ENCODE peak calls at places on chromosome 3, in six cellular contexts. One of them, this sample, is unnamed.

GRCh38 chr3:23800731-23801130 is 5.0 kb upstream of the UBE2E1 start:
- DNase-seq in suprapubic skin: no peak
- DNase-seq in A549: peak
- DNase-seq in upper lobe of left lung: no peak
- DNase-seq in transverse colon: no peak
- DNase-seq in GM12878: no peak
- DNase-seq in this sample: no peak

GRCh38 chr3:47645551-47645950 is 66.9 kb upstream of the CSPG5 start:
- DNase-seq in suprapubic skin: no peak
- DNase-seq in A549: no peak
- DNase-seq in upper lobe of left lung: no peak
- DNase-seq in transverse colon: no peak
- DNase-seq in GM12878: no peak
- DNase-seq in this sample: no peak

GRCh38 chr3:69200384-69201068 is 78.1 kb upstream of the LMOD3 start:
- DNase-seq in suprapubic skin: no peak
- DNase-seq in A549: peak
- DNase-seq in upper lobe of left lung: peak
- DNase-seq in transverse colon: peak
- DNase-seq in GM12878: no peak
- DNase-seq in this sample: peak

GRCh38 chr3:51819709-51820406 is 40.8 kb upstream of the IQCF6 start:
- DNase-seq in suprapubic skin: no peak
- DNase-seq in A549: peak
- DNase-seq in upper lobe of left lung: no peak
- DNase-seq in transverse colon: no peak
- DNase-seq in GM12878: no peak
- DNase-seq in this sample: no peak

GRCh38 chr3:62261121-62261520 is 112.2 kb downstream of the FEZF2 start:
- DNase-seq in suprapubic skin: no peak
- DNase-seq in A549: no peak
- DNase-seq in upper lobe of left lung: no peak
- DNase-seq in transverse colon: no peak
- DNase-seq in GM12878: no peak
- DNase-seq in this sample: no peak

GRCh38 chr3:43531835-43532234 is 90.0 kb downstream of the ANO10 start:
- DNase-seq in suprapubic skin: no peak
- DNase-seq in A549: peak
- DNase-seq in upper lobe of left lung: no peak
- DNase-seq in transverse colon: no peak
- DNase-seq in GM12878: no peak
- DNase-seq in this sample: no peak

GRCh38 chr3:126014252-126014651 is 45.3 kb downstream of the ROPN1B start:
- DNase-seq in suprapubic skin: no peak
- DNase-seq in A549: no peak
- DNase-seq in upper lobe of left lung: no peak
- DNase-seq in transverse colon: no peak
- DNase-seq in GM12878: no peak
- DNase-seq in this sample: no peak

GRCh38 chr3:28860307-28860706 is 420.6 kb upstream of the RBMS3 start:
- DNase-seq in suprapubic skin: no peak
- DNase-seq in A549: no peak
- DNase-seq in upper lobe of left lung: no peak
- DNase-seq in transverse colon: no peak
- DNase-seq in GM12878: no peak
- DNase-seq in this sample: no peak

GRCh38 chr3:15215996-15216395 is 9.9 kb downstream of the CAPN7 start:
- DNase-seq in suprapubic skin: no peak
- DNase-seq in A549: no peak
- DNase-seq in upper lobe of left lung: no peak
- DNase-seq in transverse colon: no peak
- DNase-seq in GM12878: no peak
- DNase-seq in this sample: no peak

GRCh38 chr3:67376416-67376815 is 278.0 kb downstream of the SUCLG2 start:
- DNase-seq in suprapubic skin: no peak
- DNase-seq in A549: no peak
- DNase-seq in upper lobe of left lung: no peak
- DNase-seq in transverse colon: no peak
- DNase-seq in GM12878: no peak
- DNase-seq in this sample: no peak

GRCh38 chr3:141796436-141797166 is 33.4 kb downstream of the GRK7 start:
- DNase-seq in suprapubic skin: no peak
- DNase-seq in A549: no peak
- DNase-seq in upper lobe of left lung: peak
- DNase-seq in transverse colon: peak
- DNase-seq in GM12878: peak
- DNase-seq in this sample: no peak

GRCh38 chr3:101665851-101666250 is 11.1 kb downstream of the ZBTB11 start:
- DNase-seq in suprapubic skin: no peak
- DNase-seq in A549: no peak
- DNase-seq in upper lobe of left lung: no peak
- DNase-seq in transverse colon: no peak
- DNase-seq in GM12878: no peak
- DNase-seq in this sample: no peak

GRCh38 chr3:14836049-14836468 is 17.3 kb downstream of the FGD5 start:
- DNase-seq in suprapubic skin: no peak
- DNase-seq in A549: no peak
- DNase-seq in upper lobe of left lung: peak
- DNase-seq in transverse colon: peak
- DNase-seq in GM12878: no peak
- DNase-seq in this sample: peak

GRCh38 chr3:120163023-120163422 is 68.8 kb upstream of the GSK3B start:
- DNase-seq in suprapubic skin: no peak
- DNase-seq in A549: no peak
- DNase-seq in upper lobe of left lung: no peak
- DNase-seq in transverse colon: no peak
- DNase-seq in GM12878: no peak
- DNase-seq in this sample: no peak

GRCh38 chr3:23271876-23272741 is 69.0 kb downstream of the UBE2E2 start:
- DNase-seq in suprapubic skin: no peak
- DNase-seq in A549: no peak
- DNase-seq in upper lobe of left lung: no peak
- DNase-seq in transverse colon: no peak
- DNase-seq in GM12878: no peak
- DNase-seq in this sample: no peak

GRCh38 chr3:154050766-154051165 is 70.4 kb upstream of the ARHGEF26 start:
- DNase-seq in suprapubic skin: no peak
- DNase-seq in A549: no peak
- DNase-seq in upper lobe of left lung: no peak
- DNase-seq in transverse colon: no peak
- DNase-seq in GM12878: no peak
- DNase-seq in this sample: no peak

GRCh38 chr3:9809239-9809614 is 835 bp upstream of the TTLL3 start:
- DNase-seq in suprapubic skin: no peak
- DNase-seq in A549: peak
- DNase-seq in upper lobe of left lung: peak
- DNase-seq in transverse colon: peak
- DNase-seq in GM12878: no peak
- DNase-seq in this sample: peak

GRCh38 chr3:32391643-32392529 is at the start of gene CMTM7:
- DNase-seq in suprapubic skin: peak
- DNase-seq in A549: peak
- DNase-seq in upper lobe of left lung: peak
- DNase-seq in transverse colon: peak
- DNase-seq in GM12878: no peak
- DNase-seq in this sample: peak

GRCh38 chr3:90241481-90241880 is 1134.1 kb downstream of the EPHA3 start:
- DNase-seq in suprapubic skin: no peak
- DNase-seq in A549: no peak
- DNase-seq in upper lobe of left lung: no peak
- DNase-seq in transverse colon: no peak
- DNase-seq in GM12878: no peak
- DNase-seq in this sample: no peak

GRCh38 chr3:197468167-197468566 is 87.6 kb downstream of the BDH1 start:
- DNase-seq in suprapubic skin: no peak
- DNase-seq in A549: no peak
- DNase-seq in upper lobe of left lung: no peak
- DNase-seq in transverse colon: no peak
- DNase-seq in GM12878: no peak
- DNase-seq in this sample: no peak

GRCh38 chr3:127915115-127915936 is at the start of gene KBTBD12:
- DNase-seq in suprapubic skin: no peak
- DNase-seq in A549: no peak
- DNase-seq in upper lobe of left lung: peak
- DNase-seq in transverse colon: peak
- DNase-seq in GM12878: no peak
- DNase-seq in this sample: peak

GRCh38 chr3:107767897-107768605 is 245.3 kb downstream of the BBX start:
- DNase-seq in suprapubic skin: no peak
- DNase-seq in A549: no peak
- DNase-seq in upper lobe of left lung: no peak
- DNase-seq in transverse colon: no peak
- DNase-seq in GM12878: no peak
- DNase-seq in this sample: no peak

GRCh38 chr3:105647047-105647446 is 221.8 kb downstream of the CBLB start:
- DNase-seq in suprapubic skin: no peak
- DNase-seq in A549: peak
- DNase-seq in upper lobe of left lung: peak
- DNase-seq in transverse colon: no peak
- DNase-seq in GM12878: no peak
- DNase-seq in this sample: no peak

GRCh38 chr3:69425249-69425648 is 39.4 kb upstream of the FRMD4B start:
- DNase-seq in suprapubic skin: no peak
- DNase-seq in A549: peak
- DNase-seq in upper lobe of left lung: no peak
- DNase-seq in transverse colon: peak
- DNase-seq in GM12878: no peak
- DNase-seq in this sample: no peak

GRCh38 chr3:46504780-46505179 is 7.0 kb downstream of the RTP3 start:
- DNase-seq in suprapubic skin: no peak
- DNase-seq in A549: no peak
- DNase-seq in upper lobe of left lung: no peak
- DNase-seq in transverse colon: no peak
- DNase-seq in GM12878: peak
- DNase-seq in this sample: no peak

DNA sequence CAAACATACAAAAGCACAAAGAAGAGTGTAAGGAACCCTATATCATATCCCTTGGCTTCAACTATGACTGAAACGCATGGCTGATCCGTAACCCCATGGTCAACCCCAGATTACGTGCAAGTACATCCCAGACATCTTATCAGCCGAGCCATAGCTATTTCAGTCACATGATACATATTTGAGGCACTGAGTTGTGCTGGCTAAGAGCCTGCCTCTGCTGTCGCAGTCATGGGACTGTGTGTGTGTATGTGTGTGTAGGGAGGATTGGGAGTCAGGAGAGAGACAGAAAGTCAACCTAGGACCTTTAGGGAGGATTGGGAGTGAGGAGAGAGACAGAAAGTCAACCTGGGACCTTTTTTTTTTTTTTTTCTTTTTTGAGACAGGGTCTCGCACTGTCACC is 8.4 kb downstream of the ST6GAL1 start:
- DNase-seq in suprapubic skin: no peak
- DNase-seq in A549: no peak
- DNase-seq in upper lobe of left lung: no peak
- DNase-seq in transverse colon: no peak
- DNase-seq in GM12878: no peak
- DNase-seq in this sample: no peak
- TF ChIP-seq EP300 in suprapubic skin: no peak
- TF ChIP-seq EP300 in A549: no peak
- TF ChIP-seq EP300 in upper lobe of left lung: no peak
- TF ChIP-seq EP300 in transverse colon: no peak
- TF ChIP-seq EP300 in GM12878: no peak
- TF ChIP-seq EP300 in this sample: no peak

GRCh38 chr3:13108861-13109260 is 35.6 kb upstream of the IQSEC1 start:
- DNase-seq in suprapubic skin: peak
- DNase-seq in A549: no peak
- DNase-seq in upper lobe of left lung: no peak
- DNase-seq in transverse colon: no peak
- DNase-seq in GM12878: no peak
- DNase-seq in this sample: no peak

GRCh38 chr3:13111173-13111873 is 38.1 kb upstream of the IQSEC1 start:
- DNase-seq in suprapubic skin: peak
- DNase-seq in A549: no peak
- DNase-seq in upper lobe of left lung: peak
- DNase-seq in transverse colon: peak
- DNase-seq in GM12878: no peak
- DNase-seq in this sample: peak

GRCh38 chr3:13109516-13109915 is 36.3 kb upstream of the IQSEC1 start:
- DNase-seq in suprapubic skin: peak
- DNase-seq in A549: no peak
- DNase-seq in upper lobe of left lung: no peak
- DNase-seq in transverse colon: no peak
- DNase-seq in GM12878: no peak
- DNase-seq in this sample: no peak

GRCh38 chr3:13111874-13112520 is 38.8 kb upstream of the IQSEC1 start:
- DNase-seq in suprapubic skin: peak
- DNase-seq in A549: no peak
- DNase-seq in upper lobe of left lung: peak
- DNase-seq in transverse colon: peak
- DNase-seq in GM12878: no peak
- DNase-seq in this sample: peak

DNA sequence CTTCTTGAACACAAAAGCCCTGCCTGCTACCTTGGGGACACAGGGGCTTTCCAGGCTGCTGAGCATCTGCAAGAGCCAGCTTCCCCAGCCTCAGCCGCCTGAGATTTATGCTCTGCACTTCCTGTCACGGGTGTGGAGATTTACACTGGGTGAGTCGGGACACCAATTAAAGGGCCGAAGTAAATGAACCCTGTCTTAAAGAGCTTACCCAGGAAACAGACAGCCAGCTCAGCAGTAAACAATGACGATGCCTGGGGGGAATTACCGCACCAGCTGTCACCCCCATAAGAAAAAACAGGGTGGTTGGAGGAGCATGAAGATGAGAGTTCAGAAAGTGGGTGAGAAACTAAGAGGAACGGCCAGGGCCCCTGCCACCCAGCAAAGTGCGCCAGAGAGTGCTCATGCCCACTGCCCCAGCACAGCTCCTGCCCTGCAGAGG is 37.5 kb upstream of the IQSEC1 start:
- DNase-seq in suprapubic skin: peak
- DNase-seq in A549: no peak
- DNase-seq in upper lobe of left lung: peak
- DNase-seq in transverse colon: peak
- DNase-seq in GM12878: peak
- DNase-seq in this sample: no peak
- H3K27ac ChIP-seq in suprapubic skin: no peak
- H3K27ac ChIP-seq in A549: no peak
- H3K27ac ChIP-seq in upper lobe of left lung: peak
- H3K27ac ChIP-seq in transverse colon: peak
- H3K27ac ChIP-seq in GM12878: peak
- H3K27ac ChIP-seq in this sample: no peak

GRCh38 chr3:168095611-168096209 is at the start of gene GOLIM4:
- DNase-seq in suprapubic skin: peak
- DNase-seq in A549: peak
- DNase-seq in upper lobe of left lung: peak
- DNase-seq in transverse colon: peak
- DNase-seq in GM12878: peak
- DNase-seq in this sample: peak
- TF ChIP-seq CTCF in suprapubic skin: peak
- TF ChIP-seq CTCF in A549: no peak
- TF ChIP-seq CTCF in upper lobe of left lung: no peak
- TF ChIP-seq CTCF in transverse colon: no peak
- TF ChIP-seq CTCF in GM12878: peak
- TF ChIP-seq CTCF in this sample: no peak

DNA sequence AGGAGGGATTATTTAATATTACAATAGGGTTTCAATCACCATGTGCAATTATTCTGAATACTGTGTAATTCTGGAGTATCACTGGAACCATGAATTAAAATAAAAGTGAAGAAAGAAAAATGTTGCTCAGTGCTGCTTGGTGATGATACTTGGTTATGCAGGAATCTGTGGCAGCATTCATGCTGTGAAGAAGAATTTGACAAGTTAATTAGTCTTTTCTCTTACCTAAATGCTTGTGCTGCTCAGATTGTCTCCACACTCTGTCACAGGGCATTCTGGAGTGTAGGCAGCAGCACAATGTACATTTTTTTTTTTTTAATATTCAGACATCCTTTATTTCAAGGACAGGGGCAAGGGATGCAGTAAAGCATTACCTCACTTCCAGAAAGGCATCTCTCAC is 749.3 kb upstream of the CADM2 start:
- DNase-seq in suprapubic skin: no peak
- DNase-seq in A549: no peak
- DNase-seq in upper lobe of left lung: no peak
- DNase-seq in transverse colon: no peak
- DNase-seq in GM12878: no peak
- DNase-seq in this sample: no peak
- TF ChIP-seq EP300 in suprapubic skin: no peak
- TF ChIP-seq EP300 in A549: no peak
- TF ChIP-seq EP300 in upper lobe of left lung: no peak
- TF ChIP-seq EP300 in transverse colon: no peak
- TF ChIP-seq EP300 in GM12878: no peak
- TF ChIP-seq EP300 in this sample: no peak

This sample was measured in stomach.